ENCODE peak calls at places on chromosomes 11 and 22, in four cellular contexts. P, K, D and E are unnamed samples.

GRCh38 chr11:124897681-124898680 is at the start of gene ROBO4:
- DNase-seq in K (no peak), P (no peak), D (peak), E (peak)

GRCh38 chr11:92387882-92388281 is 163.3 kb downstream of the FAT3 start:
- DNase-seq in P (no peak), D (no peak), K (no peak), E (no peak)

GRCh38 chr11:94668240-94668793 is 99.8 kb upstream of the AMOTL1 start:
- DNase-seq in K (no peak), D (no peak), P (no peak), E (no peak)

GRCh38 chr22:19912236-19912999 is 29.2 kb upstream of the COMT start:
- DNase-seq in K (peak), D (no peak), P (peak), E (no peak)

GRCh38 chr11:2325719-2326118 is 23.9 kb downstream of the TSPAN32 start:
- DNase-seq in K (no peak), P (no peak), D (no peak), E (no peak)

GRCh38 chr22:40054486-40054885 is 59.7 kb downstream of the FAM83F start:
- DNase-seq in K (no peak), D (no peak), P (no peak), E (no peak)

GRCh38 chr11:69877235-69877634 is 58.0 kb upstream of the FGF3 start:
- DNase-seq in D (no peak), P (no peak), K (no peak), E (no peak)

GRCh38 chr11:19683862-19684491 is 28.7 kb upstream of the NAV2 start:
- DNase-seq in D (no peak), K (no peak), P (no peak), E (no peak)

GRCh38 chr11:47062736-47063135 is 113.9 kb downstream of the ARFGAP2 start:
- DNase-seq in D (no peak), P (no peak), K (no peak), E (no peak)

GRCh38 chr11:126647735-126648134 is 292.2 kb downstream of the ST3GAL4 start:
- DNase-seq in D (peak), P (no peak), K (no peak), E (peak)

GRCh38 chr22:46557736-46558480 is 20.5 kb upstream of the CELSR1 start:
- DNase-seq in P (peak), K (no peak), D (no peak), E (no peak)

GRCh38 chr11:117950320-117950719 is 21.1 kb upstream of the TMPRSS13 start:
- DNase-seq in P (no peak), K (no peak), D (no peak), E (no peak)

GRCh38 chr11:1241706-1242105 is 18.8 kb downstream of the MUC5B start:
- DNase-seq in D (no peak), K (no peak), P (no peak), E (no peak)

GRCh38 chr22:45962756-45963155 is 14.2 kb downstream of the WNT7B start:
- DNase-seq in P (peak), D (no peak), K (no peak), E (no peak)

GRCh38 chr11:131056036-131056435 is 139.8 kb upstream of the SNX19 start:
- DNase-seq in K (no peak), P (no peak), D (no peak), E (no peak)

GRCh38 chr22:38867496-38868285 is 4.3 kb downstream of the CBX6 start:
- DNase-seq in D (no peak), K (no peak), P (peak), E (no peak)

GRCh38 chr11:17802491-17802890 is 67.9 kb downstream of the KCNC1 start:
- DNase-seq in K (no peak), D (no peak), P (no peak), E (no peak)

GRCh38 chr11:65159005-65159404 is 11.0 kb upstream of the SPDYC start:
- DNase-seq in D (no peak), K (no peak), P (no peak), E (no peak)

GRCh38 chr22:21587803-21588611 is 20.5 kb downstream of the UBE2L3 start:
- DNase-seq in P (no peak), D (no peak), K (no peak), E (no peak)

GRCh38 chr11:58659910-58660570 is 37.6 kb downstream of the CNTF start:
- DNase-seq in P (no peak), D (no peak), K (no peak), E (no peak)

DNA sequence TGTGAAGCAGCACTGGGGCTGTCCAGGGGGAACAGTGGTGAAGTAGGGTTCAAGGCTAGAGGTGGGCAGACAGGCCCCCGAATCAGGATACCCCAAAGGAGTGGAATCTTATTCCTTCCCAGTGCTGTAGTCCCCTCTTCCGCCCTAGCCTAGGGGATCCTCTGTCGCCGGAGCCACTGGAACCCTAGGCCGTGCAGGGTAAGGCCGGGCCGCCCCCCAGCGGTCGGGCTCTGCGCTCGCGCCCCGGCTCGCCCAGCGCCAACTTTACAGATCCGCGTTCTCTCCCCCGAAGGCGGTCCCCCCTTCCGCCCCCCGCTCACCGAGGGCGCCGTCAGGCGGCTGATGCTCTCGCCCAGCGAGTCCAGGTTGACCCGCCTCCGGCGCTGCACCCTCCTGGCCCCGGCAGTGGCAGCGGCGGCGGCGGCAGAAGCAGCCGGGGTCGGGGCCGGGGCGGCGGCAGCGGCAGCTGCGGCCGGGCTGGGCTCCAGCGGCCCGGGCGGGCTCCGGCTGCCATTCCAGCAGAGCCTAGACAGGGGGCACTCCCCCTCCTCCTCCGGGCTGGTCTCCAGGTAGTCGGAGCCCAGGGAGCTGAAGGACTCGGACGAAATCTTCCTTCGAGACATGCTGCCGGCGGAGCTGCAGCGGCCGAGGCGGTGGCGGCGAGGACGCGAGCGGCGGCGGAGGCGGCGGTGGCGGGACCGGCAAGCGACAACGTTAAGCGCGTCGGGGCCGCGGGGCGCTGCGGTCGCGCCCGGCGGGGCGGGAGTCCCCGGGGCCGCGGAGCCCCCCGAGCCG is 646 bp downstream of the GUCY1A2 start:
- DNase-seq in P (peak), D (no peak), K (peak), E (no peak)
- H3K4me3 ChIP-seq in P (peak), D (peak), K (peak), E (peak)

GRCh38 chr11:3375552-3375951 is 3.4 kb downstream of the ZNF195 start:
- DNase-seq in D (peak), P (no peak), K (no peak), E (no peak)
- H3K4me3 ChIP-seq in D (no peak), P (no peak), K (peak), E (no peak)

GRCh38 chr11:31809857-31810778 is 1.0 kb downstream of the PAX6 start:
- DNase-seq in D (peak), K (peak), P (peak), E (no peak)
- H3K4me3 ChIP-seq in D (peak), K (peak), P (peak), E (peak)

GRCh38 chr22:49489821-49490220 is 337.9 kb downstream of the BRD1 start:
- DNase-seq in D (no peak), K (no peak), P (no peak), E (no peak)
- H3K4me3 ChIP-seq in D (no peak), K (no peak), P (no peak), E (no peak)

DNA sequence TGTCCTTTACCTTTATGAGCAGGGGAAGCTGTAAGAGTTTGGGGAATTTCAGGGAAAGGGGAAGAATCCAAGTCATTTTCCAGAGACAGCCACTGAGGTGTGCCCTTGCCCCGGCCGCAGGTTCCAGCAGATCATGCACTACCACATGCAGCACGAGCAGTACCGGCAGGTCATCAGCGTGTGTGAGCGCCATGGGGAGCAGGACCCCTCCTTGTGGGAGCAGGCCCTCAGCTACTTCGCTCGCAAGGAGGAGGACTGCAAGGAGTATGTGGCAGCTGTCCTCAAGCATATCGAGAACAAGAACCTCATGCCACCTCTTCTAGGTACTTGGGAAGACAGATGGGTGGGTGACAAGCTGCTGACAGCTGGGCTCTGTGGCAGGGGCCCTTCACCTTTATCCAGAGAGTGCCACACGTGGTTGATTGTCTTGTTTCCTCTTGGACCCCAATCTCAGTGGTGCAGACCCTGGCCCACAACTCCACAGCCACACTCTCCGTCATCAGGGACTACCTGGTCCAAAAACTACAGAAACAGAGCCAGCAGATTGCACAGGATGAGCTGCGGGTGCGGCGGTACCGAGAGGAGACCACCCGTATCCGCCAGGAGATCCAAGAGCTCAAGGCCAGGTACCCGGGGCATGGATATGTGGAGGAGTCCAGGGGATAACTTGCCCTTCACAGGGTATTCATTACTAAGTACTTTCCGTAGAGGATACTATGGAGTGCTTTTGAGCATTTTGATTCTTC is 5.8 kb upstream of the HMBS start:
- DNase-seq in P (no peak), D (no peak), K (no peak), E (no peak)
- H3K4me3 ChIP-seq in P (no peak), D (no peak), K (no peak), E (no peak)

DNA sequence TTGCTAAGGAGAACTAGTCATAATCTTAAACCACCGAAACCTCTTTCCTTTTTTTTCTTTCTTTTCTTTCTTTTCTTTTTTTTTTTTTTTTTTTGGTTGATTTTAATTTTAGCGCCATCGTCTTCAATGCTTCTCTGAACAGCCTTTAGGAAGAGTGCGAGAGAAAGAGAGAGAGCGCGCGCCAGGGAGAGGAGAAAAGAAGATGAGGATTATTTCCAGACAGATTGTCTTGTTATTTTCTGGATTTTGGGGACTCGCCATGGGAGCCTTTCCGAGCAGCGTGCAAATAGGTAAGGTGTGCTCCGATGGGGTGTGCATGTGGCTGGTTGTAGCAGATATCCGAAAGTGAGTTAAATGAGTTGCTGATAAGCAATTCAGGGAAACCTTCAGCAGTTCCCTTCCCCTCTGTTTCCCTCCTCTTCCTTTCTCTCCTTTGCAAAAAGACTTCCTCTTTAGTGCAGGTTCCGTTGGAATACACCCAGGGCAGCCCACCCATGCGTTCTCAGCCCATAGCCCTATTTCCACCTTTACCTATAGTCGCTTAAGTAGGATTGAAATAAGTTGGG is 1.0 kb downstream of the GRIA4 start:
- DNase-seq in K (no peak), D (no peak), P (no peak), E (no peak)
- H3K4me3 ChIP-seq in K (peak), D (peak), P (peak), E (peak)

GRCh38 chr11:12376259-12376971 is 956 bp upstream of the PARVA start:
- DNase-seq in P (peak), K (no peak), D (peak), E (peak)
- H3K4me3 ChIP-seq in P (peak), K (peak), D (peak), E (no peak)